ENCODE peak calls at places on chromosome 13, in seven cellular contexts. P, K, N, F, W, C and S are unnamed samples. For H3K27me3 and H3K36me3, the result is how much of the 10 kb centered on the place peaks cover.

GRCh38 chr13:110726726-110727125 is 13.2 kb downstream of the ING1 start:
- DNase-seq in P (no peak), K (no peak), N (no peak), F (no peak), W (no peak), C (no peak), S (no peak)

GRCh38 chr13:86446311-86446710 is 647.1 kb upstream of the SLITRK6 start:
- DNase-seq in P (no peak), K (no peak), N (peak), F (no peak), W (no peak), C (no peak), S (peak)

GRCh38 chr13:43129021-43129420 is 105.6 kb downstream of the DNAJC15 start:
- DNase-seq in P (no peak), K (no peak), N (no peak), F (no peak), W (no peak), C (no peak), S (no peak)

GRCh38 chr13:42804244-42804868 is 23.0 kb downstream of the FAM216B start:
- DNase-seq in P (no peak), K (no peak), N (no peak), F (no peak), W (no peak), C (no peak), S (no peak)

GRCh38 chr13:40193290-40194203 is 472.9 kb downstream of the FOXO1 start:
- DNase-seq in P (no peak), K (no peak), N (no peak), F (no peak), W (no peak), C (no peak), S (no peak)

GRCh38 chr13:20370815-20371421 is 138.8 kb upstream of the GJB6 start:
- DNase-seq in P (no peak), K (no peak), N (no peak), F (no peak), W (no peak), C (no peak), S (no peak)

GRCh38 chr13:23754506-23754905 is 134.7 kb downstream of the MIPEP start:
- DNase-seq in P (no peak), K (no peak), N (peak), F (no peak), W (no peak), C (no peak), S (no peak)

GRCh38 chr13:29187584-29187983 is 367.4 kb downstream of the MTUS2 start:
- DNase-seq in P (no peak), K (no peak), N (no peak), F (no peak), W (no peak), C (no peak), S (no peak)

GRCh38 chr13:94583926-94584325 is 12.0 kb downstream of the TGDS start:
- DNase-seq in P (no peak), K (no peak), N (no peak), F (no peak), W (no peak), C (no peak), S (no peak)

GRCh38 chr13:109436055-109436622 is 350.2 kb downstream of the IRS2 start:
- DNase-seq in P (no peak), K (no peak), N (no peak), F (no peak), W (no peak), C (no peak), S (no peak)

GRCh38 chr13:31824705-31825512 is 85.6 kb downstream of the RXFP2 start:
- DNase-seq in P (no peak), K (no peak), N (peak), F (no peak), W (no peak), C (no peak), S (no peak)

GRCh38 chr13:55234311-55234710 is 1906.4 kb upstream of the PRR20A start:
- DNase-seq in P (no peak), K (no peak), N (no peak), F (no peak), W (no peak), C (no peak), S (no peak)

GRCh38 chr13:74301200-74302063 is 167.2 kb upstream of the KLF12 start:
- DNase-seq in P (no peak), K (no peak), N (peak), F (no peak), W (no peak), C (no peak), S (no peak)

GRCh38 chr13:51501592-51502205 is 48.9 kb upstream of the INTS6 start:
- DNase-seq in P (no peak), K (no peak), N (peak), F (no peak), W (no peak), C (no peak), S (no peak)

GRCh38 chr13:43749503-43749902 is 37.3 kb downstream of the ENOX1 start:
- DNase-seq in P (no peak), K (no peak), N (no peak), F (no peak), W (no peak), C (no peak), S (no peak)

GRCh38 chr13:44470623-44471562 is 97.3 kb downstream of the SERP2 start:
- DNase-seq in P (peak), K (no peak), N (peak), F (no peak), W (no peak), C (peak), S (no peak)

GRCh38 chr13:73070451-73070850 is 11.6 kb downstream of the KLF5 start:
- DNase-seq in P (no peak), K (no peak), N (no peak), F (no peak), W (no peak), C (no peak), S (no peak)

GRCh38 chr13:71866173-71867091 is 572 bp downstream of the DACH1 start:
- DNase-seq in P (no peak), K (peak), N (no peak), F (peak), W (peak), C (peak), S (peak)

GRCh38 chr13:111508164-111508870 is 187.9 kb downstream of the TEX29 start:
- DNase-seq in P (no peak), K (no peak), N (no peak), F (no peak), W (no peak), C (no peak), S (no peak)

GRCh38 chr13:20101467-20102316 is 59.2 kb downstream of the GJA3 start:
- DNase-seq in P (no peak), K (no peak), N (no peak), F (no peak), W (no peak), C (no peak), S (peak)

GRCh38 chr13:62837895-62838294 is 1422.2 kb upstream of the PCDH20 start:
- DNase-seq in P (no peak), K (no peak), N (peak), F (no peak), W (no peak), C (no peak), S (no peak)

GRCh38 chr13:73984949-73985691 is 149.1 kb downstream of the KLF12 start:
- DNase-seq in P (no peak), K (no peak), N (no peak), F (no peak), W (peak), C (no peak), S (no peak)

DNA sequence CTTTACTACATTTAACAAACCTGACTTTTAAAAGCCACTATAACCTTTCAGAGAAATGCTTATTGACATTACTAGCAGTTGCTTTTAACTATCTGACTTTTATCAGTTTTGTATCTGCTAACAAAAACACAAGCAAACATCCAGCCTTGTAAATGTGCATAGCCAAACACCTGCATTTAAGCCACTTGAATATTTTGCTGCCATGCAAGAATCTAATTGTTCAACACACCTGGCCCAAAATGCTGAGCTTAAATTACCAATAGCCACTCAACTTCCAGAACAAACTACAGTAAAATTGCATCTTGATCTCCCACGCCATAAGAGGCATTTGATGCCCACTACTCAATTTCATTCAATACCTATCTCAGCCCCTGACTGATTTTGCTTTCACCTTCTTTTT is 9.3 kb downstream of the ZIC5 start:
- DNase-seq in P (no peak), K (no peak), N (no peak), F (no peak), W (no peak), C (no peak), S (no peak)
- H3K27me3 ChIP-seq in P (under half), K (half or more), N (half or more), F (under half), W (half or more), C (half or more), S (under half)

GRCh38 chr13:79910869-79911540 is 429.9 kb downstream of the SPRY2 start:
- DNase-seq in P (no peak), K (no peak), N (no peak), F (no peak), W (no peak), C (no peak), S (no peak)
- H3K4me3 ChIP-seq in P (no peak), K (no peak), N (no peak), F (no peak), W (no peak), C (no peak), S (no peak)

DNA sequence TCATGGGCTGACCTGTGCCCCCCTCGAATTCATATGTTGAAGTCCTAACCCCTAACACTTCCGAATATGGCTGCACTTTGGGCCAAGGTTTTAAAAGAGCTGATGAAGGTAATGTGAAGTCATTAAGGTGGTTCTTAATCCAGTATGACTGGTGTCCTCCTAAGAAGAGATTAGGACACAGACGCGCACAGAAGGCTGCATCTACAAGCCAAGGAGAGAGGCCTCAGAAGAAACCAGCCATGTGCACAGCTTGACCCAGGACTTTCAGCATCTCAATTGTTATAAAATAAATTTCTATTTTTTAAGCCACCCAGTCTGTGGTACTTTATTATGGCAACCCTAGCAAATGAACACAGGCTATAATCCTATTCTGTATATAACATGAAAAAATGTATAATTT is 99.9 kb downstream of the DOCK9 start:
- DNase-seq in P (no peak), K (no peak), N (no peak), F (no peak), W (no peak), C (no peak), S (no peak)
- H3K36me3 ChIP-seq in P (under half), K (under half), N (under half), F (under half), W (half or more), C (under half), S (under half)

DNA sequence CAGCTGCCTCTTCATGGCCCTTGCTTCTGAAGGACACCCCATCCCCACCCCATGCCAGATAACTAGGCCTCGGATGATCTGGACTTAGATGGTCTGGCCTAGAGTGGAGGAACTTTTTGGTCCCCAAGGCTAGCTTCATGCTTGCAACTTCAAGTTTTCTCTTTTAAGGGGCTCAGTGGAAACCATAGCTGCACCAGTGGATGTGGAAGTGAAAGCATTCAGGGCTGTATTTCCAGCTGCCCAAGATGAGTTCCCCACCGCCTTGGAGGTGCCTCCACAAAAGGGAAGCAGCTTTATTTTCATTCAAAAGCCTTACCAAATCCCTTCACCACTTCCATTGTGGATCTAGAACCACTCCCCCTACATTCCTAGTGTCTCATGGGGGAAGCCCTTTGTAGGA is 17.6 kb upstream of the GSX1 start:
- DNase-seq in P (no peak), K (no peak), N (no peak), F (no peak), W (no peak), C (no peak), S (no peak)
- H3K27me3 ChIP-seq in P (under half), K (under half), N (under half), F (under half), W (under half), C (under half), S (under half)

DNA sequence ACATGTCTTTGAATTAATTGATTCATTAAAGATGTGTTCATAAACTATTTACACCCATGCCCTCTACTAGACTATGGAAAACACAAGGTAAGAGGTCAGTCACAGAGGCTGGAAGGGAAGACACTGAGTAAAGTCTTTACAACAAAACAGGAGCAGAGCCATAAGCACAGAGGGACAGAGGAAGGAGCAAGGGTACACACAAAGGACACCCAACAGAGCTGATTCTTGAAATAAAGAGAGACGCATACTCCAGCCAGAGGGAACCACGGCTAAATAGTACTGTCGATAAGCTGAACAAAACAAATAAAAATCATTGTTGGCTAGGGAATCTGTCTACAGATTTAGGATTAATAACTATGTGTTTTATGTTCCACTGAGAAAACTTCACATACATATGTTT is 289.2 kb downstream of the EFNB2 start:
- DNase-seq in P (no peak), K (no peak), N (no peak), F (no peak), W (no peak), C (no peak), S (no peak)
- H3K4me3 ChIP-seq in P (no peak), K (no peak), N (no peak), F (no peak), W (no peak), C (no peak), S (no peak)